ENCODE peak calls at places on chromosomes 13 and 19, in nine cellular contexts. One of them, this sample, is unnamed.
A peak's percentile ranks its signal among the peaks of the same experiment; 100 is the strongest.

GRCh38 chr19:35202722-35203674 is 25.5 kb downstream of the FAM187B start:
- DNase-seq in hypothalamus: no peak
- DNase-seq in C1 segment of cervical spinal cord: no peak
- DNase-seq in activated T-helper 1 cell treated with anti-CD3 and anti-CD28 coated beads, Interleukin-2, amount 50 U/mL, for 16 hours: no peak
- DNase-seq in CD8-positive, alpha-beta T cell: no peak
- DNase-seq in lower leg skin: no peak
- DNase-seq in T-cell: no peak
- DNase-seq in left ventricle myocardium inferior: no peak
- DNase-seq in mesendoderm: peak; percentile 78
- DNase-seq in this sample: no peak

GRCh38 chr19:7699422-7700127 is 2.4 kb downstream of the FCER2 start:
- DNase-seq in hypothalamus: no peak
- DNase-seq in C1 segment of cervical spinal cord: no peak
- DNase-seq in activated T-helper 1 cell treated with anti-CD3 and anti-CD28 coated beads, Interleukin-2, amount 50 U/mL, for 16 hours: no peak
- DNase-seq in CD8-positive, alpha-beta T cell: no peak
- DNase-seq in lower leg skin: no peak
- DNase-seq in T-cell: no peak
- DNase-seq in left ventricle myocardium inferior: no peak
- DNase-seq in mesendoderm: peak; percentile 7
- DNase-seq in this sample: no peak

GRCh38 chr13:25217023-25217909 is 45.2 kb upstream of the AMER2 start:
- DNase-seq in hypothalamus: no peak
- DNase-seq in C1 segment of cervical spinal cord: no peak
- DNase-seq in activated T-helper 1 cell treated with anti-CD3 and anti-CD28 coated beads, Interleukin-2, amount 50 U/mL, for 16 hours: no peak
- DNase-seq in CD8-positive, alpha-beta T cell: no peak
- DNase-seq in lower leg skin: no peak
- DNase-seq in T-cell: no peak
- DNase-seq in left ventricle myocardium inferior: no peak
- DNase-seq in mesendoderm: peak; percentile 51
- DNase-seq in this sample: no peak

GRCh38 chr19:5545984-5546383 is 21.8 kb downstream of the TINCR start:
- DNase-seq in hypothalamus: no peak
- DNase-seq in C1 segment of cervical spinal cord: no peak
- DNase-seq in activated T-helper 1 cell treated with anti-CD3 and anti-CD28 coated beads, Interleukin-2, amount 50 U/mL, for 16 hours: no peak
- DNase-seq in CD8-positive, alpha-beta T cell: no peak
- DNase-seq in lower leg skin: no peak
- DNase-seq in T-cell: no peak
- DNase-seq in left ventricle myocardium inferior: no peak
- DNase-seq in mesendoderm: no peak
- DNase-seq in this sample: no peak

GRCh38 chr19:9877775-9878510 is 42.8 kb downstream of the PIN1 start:
- DNase-seq in hypothalamus: no peak
- DNase-seq in C1 segment of cervical spinal cord: no peak
- DNase-seq in activated T-helper 1 cell treated with anti-CD3 and anti-CD28 coated beads, Interleukin-2, amount 50 U/mL, for 16 hours: no peak
- DNase-seq in CD8-positive, alpha-beta T cell: no peak
- DNase-seq in lower leg skin: no peak
- DNase-seq in T-cell: no peak
- DNase-seq in left ventricle myocardium inferior: no peak
- DNase-seq in mesendoderm: no peak
- DNase-seq in this sample: no peak

GRCh38 chr19:15379996-15380647 is 535 bp upstream of the AKAP8 start:
- DNase-seq in hypothalamus: no peak
- DNase-seq in C1 segment of cervical spinal cord: no peak
- DNase-seq in activated T-helper 1 cell treated with anti-CD3 and anti-CD28 coated beads, Interleukin-2, amount 50 U/mL, for 16 hours: no peak
- DNase-seq in CD8-positive, alpha-beta T cell: no peak
- DNase-seq in lower leg skin: peak; percentile 71
- DNase-seq in T-cell: no peak
- DNase-seq in left ventricle myocardium inferior: peak; percentile 50
- DNase-seq in mesendoderm: peak; percentile 94
- DNase-seq in this sample: no peak

GRCh38 chr19:9912551-9913236 is 23.6 kb downstream of the OLFM2 start:
- DNase-seq in hypothalamus: no peak
- DNase-seq in C1 segment of cervical spinal cord: no peak
- DNase-seq in activated T-helper 1 cell treated with anti-CD3 and anti-CD28 coated beads, Interleukin-2, amount 50 U/mL, for 16 hours: no peak
- DNase-seq in CD8-positive, alpha-beta T cell: no peak
- DNase-seq in lower leg skin: no peak
- DNase-seq in T-cell: no peak
- DNase-seq in left ventricle myocardium inferior: no peak
- DNase-seq in mesendoderm: no peak
- DNase-seq in this sample: no peak

GRCh38 chr13:62092949-62093348 is 677.3 kb upstream of the PCDH20 start:
- DNase-seq in hypothalamus: no peak
- DNase-seq in C1 segment of cervical spinal cord: no peak
- DNase-seq in activated T-helper 1 cell treated with anti-CD3 and anti-CD28 coated beads, Interleukin-2, amount 50 U/mL, for 16 hours: no peak
- DNase-seq in CD8-positive, alpha-beta T cell: no peak
- DNase-seq in lower leg skin: no peak
- DNase-seq in T-cell: no peak
- DNase-seq in left ventricle myocardium inferior: no peak
- DNase-seq in mesendoderm: no peak
- DNase-seq in this sample: no peak

GRCh38 chr13:66216723-66217122 is 1013.4 kb downstream of the PCDH9 start:
- DNase-seq in hypothalamus: no peak
- DNase-seq in C1 segment of cervical spinal cord: no peak
- DNase-seq in activated T-helper 1 cell treated with anti-CD3 and anti-CD28 coated beads, Interleukin-2, amount 50 U/mL, for 16 hours: no peak
- DNase-seq in CD8-positive, alpha-beta T cell: no peak
- DNase-seq in lower leg skin: no peak
- DNase-seq in T-cell: no peak
- DNase-seq in left ventricle myocardium inferior: no peak
- DNase-seq in mesendoderm: no peak
- DNase-seq in this sample: no peak

GRCh38 chr19:15629003-15629880 is 11.5 kb upstream of the CYP4F3 start:
- DNase-seq in hypothalamus: peak; percentile 55
- DNase-seq in C1 segment of cervical spinal cord: peak; percentile 45
- DNase-seq in activated T-helper 1 cell treated with anti-CD3 and anti-CD28 coated beads, Interleukin-2, amount 50 U/mL, for 16 hours: peak; percentile 91
- DNase-seq in CD8-positive, alpha-beta T cell: peak; percentile 91
- DNase-seq in lower leg skin: peak; percentile 61
- DNase-seq in T-cell: peak; percentile 91
- DNase-seq in left ventricle myocardium inferior: peak; percentile 80
- DNase-seq in mesendoderm: peak; percentile 56
- DNase-seq in this sample: peak; percentile 93

GRCh38 chr19:16772841-16773240 is 53.2 kb downstream of the NWD1 start:
- DNase-seq in hypothalamus: no peak
- DNase-seq in C1 segment of cervical spinal cord: no peak
- DNase-seq in activated T-helper 1 cell treated with anti-CD3 and anti-CD28 coated beads, Interleukin-2, amount 50 U/mL, for 16 hours: no peak
- DNase-seq in CD8-positive, alpha-beta T cell: no peak
- DNase-seq in lower leg skin: no peak
- DNase-seq in T-cell: no peak
- DNase-seq in left ventricle myocardium inferior: no peak
- DNase-seq in mesendoderm: no peak
- DNase-seq in this sample: no peak

GRCh38 chr19:33302974-33303790 is 848 bp upstream of the CEBPA start:
- DNase-seq in hypothalamus: no peak
- DNase-seq in C1 segment of cervical spinal cord: no peak
- DNase-seq in activated T-helper 1 cell treated with anti-CD3 and anti-CD28 coated beads, Interleukin-2, amount 50 U/mL, for 16 hours: no peak
- DNase-seq in CD8-positive, alpha-beta T cell: no peak
- DNase-seq in lower leg skin: no peak
- DNase-seq in T-cell: no peak
- DNase-seq in left ventricle myocardium inferior: peak; percentile 57
- DNase-seq in mesendoderm: peak; percentile 69
- DNase-seq in this sample: no peak

GRCh38 chr13:19061278-19061677 is 120.3 kb downstream of the TUBA3C start:
- DNase-seq in hypothalamus: no peak
- DNase-seq in C1 segment of cervical spinal cord: no peak
- DNase-seq in activated T-helper 1 cell treated with anti-CD3 and anti-CD28 coated beads, Interleukin-2, amount 50 U/mL, for 16 hours: no peak
- DNase-seq in CD8-positive, alpha-beta T cell: no peak
- DNase-seq in lower leg skin: no peak
- DNase-seq in T-cell: no peak
- DNase-seq in left ventricle myocardium inferior: no peak
- DNase-seq in mesendoderm: no peak
- DNase-seq in this sample: no peak

GRCh38 chr19:46785980-46786235 is 2.5 kb downstream of the SLC1A5 start:
- DNase-seq in hypothalamus: no peak
- DNase-seq in C1 segment of cervical spinal cord: no peak
- DNase-seq in activated T-helper 1 cell treated with anti-CD3 and anti-CD28 coated beads, Interleukin-2, amount 50 U/mL, for 16 hours: no peak
- DNase-seq in CD8-positive, alpha-beta T cell: no peak
- DNase-seq in lower leg skin: no peak
- DNase-seq in T-cell: no peak
- DNase-seq in left ventricle myocardium inferior: no peak
- DNase-seq in mesendoderm: no peak
- DNase-seq in this sample: no peak

GRCh38 chr19:4098493-4098892 is 25.4 kb downstream of the MAP2K2 start:
- DNase-seq in hypothalamus: peak; percentile 30
- DNase-seq in C1 segment of cervical spinal cord: no peak
- DNase-seq in activated T-helper 1 cell treated with anti-CD3 and anti-CD28 coated beads, Interleukin-2, amount 50 U/mL, for 16 hours: no peak
- DNase-seq in CD8-positive, alpha-beta T cell: no peak
- DNase-seq in lower leg skin: no peak
- DNase-seq in T-cell: no peak
- DNase-seq in left ventricle myocardium inferior: peak; percentile 79
- DNase-seq in mesendoderm: no peak
- DNase-seq in this sample: no peak

GRCh38 chr13:110445722-110446569 is 115.6 kb downstream of the RAB20 start:
- DNase-seq in hypothalamus: no peak
- DNase-seq in C1 segment of cervical spinal cord: no peak
- DNase-seq in activated T-helper 1 cell treated with anti-CD3 and anti-CD28 coated beads, Interleukin-2, amount 50 U/mL, for 16 hours: no peak
- DNase-seq in CD8-positive, alpha-beta T cell: no peak
- DNase-seq in lower leg skin: no peak
- DNase-seq in T-cell: no peak
- DNase-seq in left ventricle myocardium inferior: no peak
- DNase-seq in mesendoderm: no peak
- DNase-seq in this sample: no peak